ENCODE peak calls at places on chromosomes 4 and X, in six cellular contexts. A, R, D, L, E and W are unnamed samples.
A peak's percentile ranks its signal among the peaks of the same experiment; 100 is the strongest.

GRCh38 chr4:155796031-155796430 is 37.2 kb downstream of the GUCY1B1 start:
- DNase-seq in A (no peak), R (no peak), D (peak; percentile 22), L (peak; percentile 53), E (no peak), W (no peak)

GRCh38 chr4:94926936-94927335 is 169.2 kb downstream of the BMPR1B start:
- DNase-seq in A (no peak), R (no peak), D (no peak), L (no peak), E (no peak), W (no peak)

GRCh38 chr4:33107813-33108212 is 2387.6 kb downstream of the PCDH7 start:
- DNase-seq in A (no peak), R (no peak), D (no peak), L (no peak), E (no peak), W (no peak)

GRCh38 chr4:123889376-123889945 is 492.9 kb downstream of the SPRY1 start:
- DNase-seq in A (no peak), R (no peak), D (peak; percentile 93), L (no peak), E (no peak), W (no peak)

GRCh38 chr4:56215138-56215793 is 172.0 kb downstream of the AASDH start:
- DNase-seq in A (no peak), R (no peak), D (no peak), L (no peak), E (no peak), W (no peak)

GRCh38 chr4:76879731-76880364 is 18.1 kb downstream of the SOWAHB start:
- DNase-seq in A (no peak), R (no peak), D (no peak), L (no peak), E (no peak), W (no peak)

GRCh38 chr4:65661469-65661868 is 8.8 kb downstream of the EPHA5 start:
- DNase-seq in A (no peak), R (no peak), D (peak; percentile 16), L (peak; percentile 35), E (peak; percentile 76), W (peak; percentile 63)

GRCh38 chr4:76673361-76673760 is 224.6 kb downstream of the SOWAHB start:
- DNase-seq in A (no peak), R (no peak), D (peak; percentile 57), L (no peak), E (no peak), W (no peak)

GRCh38 chr4:54779797-54780196 is 122.0 kb downstream of the KIT start:
- DNase-seq in A (no peak), R (no peak), D (no peak), L (no peak), E (no peak), W (no peak)

GRCh38 chr4:124389591-124389990 is 322.9 kb downstream of the ANKRD50 start:
- DNase-seq in A (no peak), R (no peak), D (no peak), L (no peak), E (no peak), W (no peak)

GRCh38 chr4:92231511-92231910 is 72.3 kb upstream of the GRID2 start:
- DNase-seq in A (no peak), R (no peak), D (no peak), L (no peak), E (no peak), W (no peak)

GRCh38 chr4:142574306-142574705 is 271.8 kb downstream of the INPP4B start:
- DNase-seq in A (no peak), R (no peak), D (no peak), L (no peak), E (no peak), W (no peak)

GRCh38 chr4:38242822-38243384 is 282.7 kb downstream of the PTTG2 start:
- DNase-seq in A (no peak), R (no peak), D (no peak), L (no peak), E (no peak), W (no peak)
- H3K4me3 ChIP-seq in A (no peak overlapping the region), R (no peak overlapping the region), D (no peak overlapping the region), L (no peak overlapping the region), E (no peak overlapping the region), W (no peak overlapping the region)

GRCh38 chrX:38336538-38337240 is 9.4 kb upstream of the RPGR start:
- DNase-seq in A (no peak), R (no peak), D (no peak), L (no peak), E (no peak), W (no peak)

GRCh38 chrX:38332505-38332904 is 5.2 kb upstream of the RPGR start:
- DNase-seq in A (no peak), R (no peak), D (no peak), L (no peak), E (no peak), W (no peak)

DNA sequence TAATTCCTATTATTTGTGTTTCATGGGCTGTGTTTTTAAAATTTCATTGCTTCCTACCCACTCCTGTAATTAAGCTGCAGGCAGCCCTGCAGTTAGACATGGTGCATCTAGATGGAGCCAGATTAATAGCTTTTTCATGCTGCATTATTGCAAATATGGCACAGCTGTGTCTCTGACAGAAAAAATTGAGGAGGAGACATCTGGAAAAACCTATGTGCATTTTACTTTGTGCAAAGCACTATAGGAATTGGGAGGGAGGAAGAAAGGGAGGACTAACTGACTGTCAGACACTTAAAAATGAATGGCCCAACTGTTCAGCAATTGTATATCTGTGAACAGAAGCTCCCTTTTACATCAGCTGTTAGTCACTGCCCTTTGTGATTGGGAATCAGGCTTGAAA is 8.1 kb upstream of the RPGR start:
- DNase-seq in A (no peak), R (no peak), D (no peak), L (no peak), E (no peak), W (no peak)
- TF ChIP-seq CTCF in A (peak; percentile 11), R (no peak), D (peak; percentile 32), L (no peak), E (no peak), W (no peak)

DNA sequence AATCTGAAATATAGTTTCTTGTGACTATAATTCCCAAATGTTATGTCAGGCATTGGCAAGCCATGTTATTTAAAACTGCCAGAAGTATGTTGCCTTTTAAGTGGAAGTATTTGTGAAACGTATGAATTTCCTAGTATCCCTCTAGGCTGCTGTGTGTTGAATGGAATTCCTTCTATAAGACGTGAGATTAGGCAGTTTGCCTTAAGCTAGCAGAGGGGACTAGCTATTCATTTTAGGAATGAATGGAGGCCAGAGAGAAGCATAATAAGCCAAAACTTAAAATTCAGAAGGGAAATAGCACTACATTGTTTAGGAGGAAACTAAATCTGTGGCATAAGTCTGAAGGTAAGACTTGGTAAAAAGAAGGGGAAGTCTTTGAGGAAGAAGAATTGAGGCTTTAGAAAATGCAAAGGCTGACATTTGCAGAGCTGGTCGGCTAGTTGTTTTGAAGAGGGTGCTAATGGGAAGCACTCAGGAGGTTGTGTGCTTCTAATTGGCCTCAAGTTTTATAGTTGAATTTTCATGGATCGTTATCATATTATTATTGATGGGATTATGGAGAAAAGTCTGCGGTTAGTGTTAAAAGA is 57.1 kb downstream of the TMEM131L start:
- DNase-seq in A (no peak), R (no peak), D (no peak), L (no peak), E (no peak), W (no peak)
- H3K4me3 ChIP-seq in A (no peak overlapping the region), R (no peak overlapping the region), D (no peak overlapping the region), L (no peak overlapping the region), E (no peak overlapping the region), W (no peak overlapping the region)

DNA sequence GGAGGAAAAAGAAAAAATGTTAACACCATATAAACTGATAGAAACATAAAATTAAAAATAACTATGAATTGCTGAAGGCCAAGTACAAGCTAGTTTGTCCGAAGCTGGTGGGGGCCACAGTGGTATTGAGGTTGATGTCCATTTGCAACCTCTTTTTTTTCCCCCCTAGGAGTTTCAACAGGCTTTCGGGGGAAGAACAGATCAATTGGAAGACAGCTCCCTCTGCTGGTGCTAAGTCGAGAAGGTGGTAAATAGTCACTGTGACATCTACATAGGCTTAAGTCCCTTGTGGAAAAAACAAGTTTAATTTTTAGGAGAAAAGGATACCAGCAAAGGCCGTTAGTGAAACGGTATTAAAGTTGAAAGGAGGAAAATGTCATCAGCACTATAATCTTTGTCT is 115.7 kb upstream of the ZXDA start:
- DNase-seq in A (peak; percentile 1), R (no peak), D (peak; percentile 16), L (peak; percentile 28), E (peak; percentile 33), W (peak; percentile 50)
- TF ChIP-seq CTCF in A (peak; percentile 68), R (peak; percentile 26), D (peak; percentile 51), L (peak; percentile 39), E (peak; percentile 51), W (peak; percentile 72)

GRCh38 chr4:2401610-2401983 is 16.8 kb downstream of the ZFYVE28 start:
- DNase-seq in A (no peak), R (no peak), D (no peak), L (no peak), E (no peak), W (no peak)
- H3K4me3 ChIP-seq in A (peak overlapping the region; percentile 11), R (peak overlapping the region; percentile 32), D (peak overlapping the region; percentile 39), L (peak overlapping the region; percentile 46), E (peak overlapping the region; percentile 33), W (peak overlapping the region; percentile 56)

GRCh38 chr4:8585186-8585585 is 5.0 kb downstream of the GPR78 start:
- DNase-seq in A (no peak), R (no peak), D (no peak), L (peak; percentile 70), E (no peak), W (peak; percentile 76)

GRCh38 chr4:8585721-8586161 is 5.5 kb downstream of the GPR78 start:
- DNase-seq in A (no peak), R (no peak), D (no peak), L (no peak), E (no peak), W (no peak)

GRCh38 chr4:8586671-8587468 is 5.7 kb upstream of the CPZ start:
- DNase-seq in A (no peak), R (no peak), D (no peak), L (no peak), E (no peak), W (no peak)

GRCh38 chr4:8587469-8588195 is 4.9 kb upstream of the CPZ start:
- DNase-seq in A (no peak), R (no peak), D (no peak), L (no peak), E (no peak), W (no peak)

DNA sequence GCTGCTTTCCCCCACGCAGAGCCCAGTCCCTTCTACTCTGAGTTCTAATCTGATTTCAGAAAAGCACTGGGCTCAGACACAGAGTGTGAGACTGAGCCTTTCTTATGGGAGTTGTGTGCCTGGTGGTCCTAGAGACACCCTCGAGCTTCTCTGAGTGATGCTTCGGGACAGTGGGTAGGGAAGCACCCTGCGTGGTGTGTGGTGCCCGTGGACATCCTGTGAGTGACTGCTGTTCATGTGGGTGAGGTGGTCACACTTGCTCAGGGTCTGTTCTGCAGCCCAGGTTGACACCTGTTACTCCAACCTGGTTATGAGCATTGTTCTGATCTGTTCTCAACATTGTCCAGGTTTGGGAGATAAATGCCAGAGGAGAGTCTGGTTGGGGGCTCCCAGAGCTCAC is 6.1 kb downstream of the GPR78 start:
- DNase-seq in A (no peak), R (no peak), D (no peak), L (no peak), E (no peak), W (no peak)
- TF ChIP-seq CTCF in A (no peak), R (no peak), D (no peak), L (no peak), E (no peak), W (no peak)

GRCh38 chrX:54415534-54416350 is 24.5 kb upstream of the TSR2 start:
- DNase-seq in A (no peak), R (no peak), D (no peak), L (peak; percentile 69), E (no peak), W (peak; percentile 66)
- H3K4me3 ChIP-seq in A (no peak overlapping the region), R (no peak overlapping the region), D (no peak overlapping the region), L (peak overlapping the region; percentile 39), E (no peak overlapping the region), W (no peak overlapping the region)